ENCODE peak calls at places on chromosomes 11 and 22, in six cellular contexts. R is HCT116, U is uterus, P is lower lobe of right lung, H is colonic mucosa, C is left ventricle myocardium inferior. Q is an unnamed sample.
A peak's percentile ranks its signal among the peaks of the same experiment; 100 is the strongest.

GRCh38 chr11:59857444-59858434 is 8.5 kb downstream of the TCN1 start:
- DNase-seq in R (peak; percentile 71), U (no peak), P (no peak), H (no peak), C (no peak), Q (no peak)

GRCh38 chr22:44569516-44569915 is 71.5 kb upstream of the RTL6 start:
- DNase-seq in R (no peak), U (no peak), P (peak; percentile 16), H (no peak), C (no peak), Q (no peak)

GRCh38 chr22:38270091-38270972 is 2.5 kb downstream of the TMEM184B start:
- DNase-seq in R (no peak), U (no peak), P (no peak), H (no peak), C (no peak), Q (no peak)

GRCh38 chr11:45384711-45385241 is 98.6 kb upstream of the SYT13 start:
- DNase-seq in R (no peak), U (no peak), P (no peak), H (no peak), C (no peak), Q (no peak)

GRCh38 chr11:117818036-117818858 is 6.3 kb downstream of the FXYD2 start:
- DNase-seq in R (no peak), U (no peak), P (peak; percentile 17), H (no peak), C (no peak), Q (no peak)

GRCh38 chr11:120776683-120777010 is 247.3 kb upstream of the TBCEL start:
- DNase-seq in R (no peak), U (no peak), P (no peak), H (no peak), C (no peak), Q (peak; percentile 72)

GRCh38 chr22:26894362-26894761 is 237.0 kb downstream of the MIAT start:
- DNase-seq in R (no peak), U (no peak), P (no peak), H (no peak), C (no peak), Q (no peak)

GRCh38 chr11:116731097-116731761 is 41.6 kb downstream of the BUD13 start:
- DNase-seq in R (no peak), U (no peak), P (no peak), H (no peak), C (no peak), Q (peak; percentile 78)

GRCh38 chr11:76139317-76139716 is 67.0 kb downstream of the WNT11 start:
- DNase-seq in R (no peak), U (no peak), P (no peak), H (no peak), C (no peak), Q (no peak)

GRCh38 chr11:79438631-79439429 is 2.0 kb downstream of the TENM4 start:
- DNase-seq in R (no peak), U (peak; percentile 28), P (no peak), H (peak; percentile 21), C (peak; percentile 23), Q (no peak)

GRCh38 chr22:30432520-30432919 is 7.0 kb downstream of the MTFP1 start:
- DNase-seq in R (no peak), U (no peak), P (no peak), H (no peak), C (no peak), Q (no peak)

GRCh38 chr11:34640050-34640971 is 19.4 kb downstream of the EHF start:
- DNase-seq in R (no peak), U (no peak), P (peak; percentile 87), H (peak; percentile 89), C (no peak), Q (no peak)

GRCh38 chr11:63918576-63919171 is 1.7 kb upstream of the RCOR2 start:
- DNase-seq in R (no peak), U (no peak), P (no peak), H (peak; percentile 56), C (no peak), Q (no peak)

GRCh38 chr11:88404932-88405710 is 67.6 kb upstream of the CTSC start:
- DNase-seq in R (no peak), U (no peak), P (no peak), H (no peak), C (no peak), Q (no peak)

GRCh38 chr11:38543311-38543710 is 1945.3 kb upstream of the RAG2 start:
- DNase-seq in R (no peak), U (no peak), P (no peak), H (no peak), C (no peak), Q (no peak)

GRCh38 chr11:66543263-66544107 is 2.4 kb downstream of the ZDHHC24 start:
- DNase-seq in R (no peak), U (peak; percentile 48), P (peak; percentile 66), H (peak; percentile 35), C (peak; percentile 28), Q (no peak)

GRCh38 chr22:37896181-37896592 is 9.9 kb upstream of the MICALL1 start:
- DNase-seq in R (no peak), U (no peak), P (no peak), H (peak; percentile 35), C (no peak), Q (no peak)

GRCh38 chr22:43240614-43241013 is 53.7 kb upstream of the TTLL12 start:
- DNase-seq in R (no peak), U (no peak), P (no peak), H (no peak), C (no peak), Q (no peak)

GRCh38 chr11:95675585-95675984 is 114.0 kb downstream of the FAM76B start:
- DNase-seq in R (no peak), U (no peak), P (no peak), H (no peak), C (no peak), Q (no peak)
- H3K4me3 ChIP-seq in R (no peak overlapping the region), U (no peak overlapping the region), P (no peak overlapping the region), H (no peak overlapping the region), C (no peak overlapping the region), Q (no peak overlapping the region)

DNA sequence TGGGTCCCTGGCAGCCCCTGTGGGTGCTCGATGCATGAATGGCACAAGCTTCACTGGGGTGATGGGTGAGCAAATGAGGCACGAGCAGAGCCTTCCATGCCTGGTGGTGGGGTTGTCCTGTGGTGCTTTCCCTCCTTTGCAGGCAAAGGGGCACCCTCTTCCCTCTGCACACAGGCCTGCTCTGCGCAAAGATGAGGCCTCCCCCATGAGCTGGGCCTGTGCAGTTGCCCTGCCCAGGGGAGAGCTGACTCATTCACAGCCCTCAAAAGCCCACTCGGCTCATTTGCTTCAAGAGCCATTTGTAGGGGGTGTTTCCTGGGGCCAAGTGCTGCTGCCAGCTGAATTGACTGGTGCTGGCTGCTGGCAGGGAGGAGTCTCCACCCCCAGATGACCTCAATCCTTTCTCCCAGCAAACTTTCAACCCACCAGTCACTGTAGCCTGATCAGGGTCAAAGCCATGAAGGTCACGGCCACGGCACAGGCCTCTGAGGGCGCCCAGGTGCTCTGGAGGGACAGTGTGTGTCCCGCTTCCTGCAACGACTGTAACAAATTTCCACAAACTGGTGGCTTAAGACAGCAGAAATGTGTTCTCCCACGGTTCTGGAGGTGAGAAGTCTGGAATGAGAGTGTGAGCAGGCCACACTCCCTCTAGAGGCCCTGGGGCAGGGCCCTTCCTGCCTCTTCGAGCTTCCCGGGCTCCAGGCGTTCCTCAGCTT is 48.8 kb upstream of the ANO1 start:
- DNase-seq in R (no peak), U (no peak), P (no peak), H (no peak), C (no peak), Q (no peak)
- TF ChIP-seq CTCF in R (no peak), U (no peak), P (no peak), H (no peak), C (no peak), Q (no peak)

DNA sequence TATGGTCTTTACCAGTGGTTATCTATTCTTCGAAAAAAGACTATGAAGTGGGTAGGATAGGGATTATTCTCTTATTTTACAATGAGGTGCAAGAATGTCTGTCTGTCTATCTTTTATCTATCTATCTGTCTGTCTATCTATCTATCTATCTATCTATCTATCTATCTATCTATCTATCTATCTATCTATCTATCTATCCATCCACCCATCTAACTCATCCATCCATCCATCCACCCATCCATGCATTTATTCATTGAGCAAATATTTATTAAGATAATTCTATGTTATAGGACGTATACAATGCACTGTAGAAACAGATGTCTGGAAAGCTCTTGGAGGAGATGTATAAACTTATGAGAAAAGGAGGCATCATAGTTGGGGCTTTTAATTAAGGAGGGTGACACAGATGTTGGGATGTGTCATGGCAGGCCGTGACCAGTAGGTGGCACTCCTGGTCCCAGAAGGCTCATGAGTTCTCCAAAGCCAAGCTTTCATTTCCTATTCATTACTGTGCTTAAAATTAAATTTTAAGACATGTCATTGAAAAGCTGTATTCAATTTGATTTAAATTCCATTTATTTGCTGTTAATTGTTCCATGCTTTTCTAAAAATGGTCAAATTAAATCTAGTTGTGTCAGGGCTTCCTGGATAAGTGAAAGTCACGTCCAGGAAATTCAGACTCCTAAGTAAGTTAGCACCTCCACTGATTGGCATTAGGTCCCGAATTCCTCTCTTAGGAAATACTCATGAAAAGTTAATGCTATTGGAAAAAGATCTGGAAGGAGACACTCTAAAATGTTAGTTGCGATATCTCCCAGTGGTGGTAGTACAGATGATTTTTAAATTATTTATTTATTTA is 19.0 kb upstream of the E2F8 start:
- DNase-seq in R (peak; percentile 24), U (peak; percentile 44), P (peak; percentile 69), H (peak; percentile 78), C (peak; percentile 68), Q (peak; percentile 62)
- H3K4me3 ChIP-seq in R (peak overlapping the region; percentile 8), U (no peak overlapping the region), P (peak overlapping the region; percentile 31), H (no peak overlapping the region), C (peak overlapping the region; percentile 36), Q (no peak overlapping the region)

GRCh38 chr11:100010393-100010792 is 676.7 kb upstream of the ARHGAP42 start:
- DNase-seq in R (no peak), U (no peak), P (no peak), H (no peak), C (no peak), Q (no peak)
- TF ChIP-seq CTCF in R (no peak), U (no peak), P (no peak), H (no peak), C (no peak), Q (no peak)

Q was measured in lower leg skin.